ENCODE peak calls at places on chromosomes 3 and 15, in six cellular contexts. L, E, B, J, H and K are unnamed samples.

GRCh38 chr3:160804762-160805161 is 48.7 kb downstream of the PPM1L start:
- DNase-seq in L (no peak), E (peak; percentile 57), B (no peak), J (no peak), H (peak; percentile 68), K (no peak)

GRCh38 chr3:126931806-126932187 is 51.1 kb upstream of the PLXNA1 start:
- DNase-seq in L (no peak), E (no peak), B (no peak), J (no peak), H (no peak), K (no peak)

GRCh38 chr15:29731865-29732264 is 90.4 kb downstream of the TJP1 start:
- DNase-seq in L (no peak), E (no peak), B (no peak), J (no peak), H (no peak), K (no peak)

GRCh38 chr15:63610209-63610841 is 13.1 kb downstream of the FBXL22 start:
- DNase-seq in L (no peak), E (peak; percentile 68), B (peak; percentile 84), J (peak; percentile 79), H (peak; percentile 67), K (peak; percentile 81)

GRCh38 chr15:69313437-69314000 is 14.8 kb downstream of the PAQR5 start:
- DNase-seq in L (no peak), E (no peak), B (no peak), J (no peak), H (no peak), K (no peak)

GRCh38 chr3:140898340-140899180 is 43.1 kb upstream of the SLC25A36 start:
- DNase-seq in L (no peak), E (peak; percentile 43), B (peak; percentile 39), J (no peak), H (no peak), K (peak; percentile 54)

GRCh38 chr15:62739507-62739906 is 303.0 kb upstream of the TPM1 start:
- DNase-seq in L (no peak), E (no peak), B (no peak), J (no peak), H (no peak), K (no peak)

GRCh38 chr3:183449391-183449790 is 21.0 kb upstream of the MCF2L2 start:
- DNase-seq in L (no peak), E (no peak), B (no peak), J (no peak), H (no peak), K (no peak)

GRCh38 chr3:50515565-50516047 is 12.2 kb upstream of the CACNA2D2 start:
- DNase-seq in L (no peak), E (no peak), B (no peak), J (peak; percentile 66), H (no peak), K (no peak)

GRCh38 chr15:40048155-40048792 is 9.3 kb upstream of the SRP14 start:
- DNase-seq in L (no peak), E (no peak), B (no peak), J (peak; percentile 92), H (peak; percentile 39), K (no peak)

GRCh38 chr15:98754283-98755022 is 106.1 kb downstream of the IGF1R start:
- DNase-seq in L (no peak), E (no peak), B (no peak), J (no peak), H (no peak), K (no peak)

GRCh38 chr3:182626484-182627467 is 166.5 kb upstream of the ATP11B start:
- DNase-seq in L (no peak), E (no peak), B (no peak), J (no peak), H (peak; percentile 37), K (no peak)

GRCh38 chr3:43255675-43256074 is 30.7 kb upstream of the SNRK start:
- DNase-seq in L (no peak), E (no peak), B (no peak), J (no peak), H (no peak), K (no peak)

GRCh38 chr15:82790321-82790720 is 15.5 kb downstream of the FSD2 start:
- DNase-seq in L (no peak), E (no peak), B (no peak), J (no peak), H (no peak), K (no peak)

DNA sequence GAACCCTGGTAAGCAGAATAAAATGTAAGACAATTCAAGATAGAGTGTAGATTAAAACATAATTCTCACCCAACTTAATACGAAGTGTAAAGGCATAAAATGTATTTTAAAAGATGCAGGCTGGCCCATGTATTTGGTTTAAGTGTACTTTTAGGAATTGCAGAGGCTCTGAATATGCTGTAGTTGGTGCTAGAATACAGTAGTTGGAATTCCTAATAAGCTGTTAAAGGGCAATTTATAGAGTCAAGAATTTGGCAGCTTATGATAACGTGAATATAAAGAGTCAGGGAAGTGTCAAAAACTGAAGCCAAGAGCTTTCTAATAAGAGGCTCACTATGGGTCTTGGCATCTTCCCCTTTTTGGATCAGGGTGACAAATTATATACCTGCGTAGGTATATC is 36.5 kb downstream of the ADAMTS9 start:
- DNase-seq in L (no peak), E (no peak), B (no peak), J (no peak), H (no peak), K (no peak)
- TF ChIP-seq CTCF in L (no peak), E (peak; percentile 15), B (no peak), J (no peak), H (no peak), K (no peak)

GRCh38 chr3:9782777-9783176 is 9.5 kb downstream of the TADA3 start:
- DNase-seq in L (no peak), E (no peak), B (no peak), J (no peak), H (no peak), K (no peak)
- TF ChIP-seq CTCF in L (no peak), E (peak; percentile 10), B (peak; percentile 20), J (no peak), H (no peak), K (peak; percentile 4)

GRCh38 chr3:181326637-181327223 is 337.2 kb upstream of the DNAJC19 start:
- DNase-seq in L (no peak), E (no peak), B (peak; percentile 26), J (no peak), H (no peak), K (peak; percentile 36)
- TF ChIP-seq CTCF in L (peak; percentile 83), E (peak; percentile 42), B (peak; percentile 34), J (no peak), H (peak; percentile 39), K (peak; percentile 26)

GRCh38 chr3:169345662-169346331 is 317.7 kb downstream of the MECOM start:
- DNase-seq in L (no peak), E (no peak), B (no peak), J (no peak), H (no peak), K (no peak)
- TF ChIP-seq CTCF in L (no peak), E (peak; percentile 41), B (no peak), J (no peak), H (no peak), K (no peak)

GRCh38 chr15:78347586-78348543 is 7.7 kb downstream of the CRABP1 start:
- DNase-seq in L (no peak), E (no peak), B (no peak), J (no peak), H (no peak), K (no peak)
- TF ChIP-seq CTCF in L (no peak), E (no peak), B (no peak), J (no peak), H (no peak), K (no peak)

GRCh38 chr3:61015840-61016239 is 235.4 kb downstream of the FHIT start:
- DNase-seq in L (no peak), E (no peak), B (no peak), J (no peak), H (no peak), K (no peak)
- TF ChIP-seq CTCF in L (no peak), E (no peak), B (no peak), J (no peak), H (no peak), K (no peak)